ENCODE peak calls at places on chromosomes 11 and 22, in five cellular contexts. T is A549; H is upper lobe of right lung; D is A673; V is naive thymus-derived CD4-positive, alpha-beta T cell. J is an unnamed sample. For H3K9me3, the result is how much of the 10 kb centered on the place peaks cover.

GRCh38 chr11:115760528-115760837 is 256.3 kb upstream of the CADM1 start:
- DNase-seq in V (no peak), D (no peak), T (no peak), H (no peak), J (no peak)

GRCh38 chr22:38696606-38697005 is 4.1 kb downstream of the JOSD1 start:
- DNase-seq in H (no peak), V (no peak), T (peak), D (no peak), J (peak)

GRCh38 chr11:60887531-60887930 is 18.9 kb downstream of the PRPF19 start:
- DNase-seq in V (no peak), T (peak), H (no peak), D (peak), J (peak)

GRCh38 chr22:26086359-26086758 is 82.9 kb upstream of the SEZ6L start:
- DNase-seq in V (no peak), H (no peak), D (peak), T (no peak), J (no peak)

GRCh38 chr11:23278121-23278520 is 417.8 kb upstream of the CCDC179 start:
- DNase-seq in V (no peak), T (no peak), H (no peak), D (no peak), J (no peak)

GRCh38 chr22:25564979-25565677 is 653 bp downstream of the GRK3 start:
- DNase-seq in H (peak), T (peak), V (peak), D (no peak), J (no peak)

GRCh38 chr11:128622137-128622523 is 34.8 kb upstream of the ETS1 start:
- DNase-seq in T (no peak), D (no peak), V (no peak), H (no peak), J (no peak)

GRCh38 chr11:126870021-126870420 is 130.5 kb downstream of the KIRREL3 start:
- DNase-seq in H (no peak), T (no peak), V (no peak), D (no peak), J (no peak)

GRCh38 chr11:55701429-55701828 is 39.4 kb downstream of the OR4C6 start:
- DNase-seq in H (no peak), D (no peak), V (no peak), T (no peak), J (no peak)

DNA sequence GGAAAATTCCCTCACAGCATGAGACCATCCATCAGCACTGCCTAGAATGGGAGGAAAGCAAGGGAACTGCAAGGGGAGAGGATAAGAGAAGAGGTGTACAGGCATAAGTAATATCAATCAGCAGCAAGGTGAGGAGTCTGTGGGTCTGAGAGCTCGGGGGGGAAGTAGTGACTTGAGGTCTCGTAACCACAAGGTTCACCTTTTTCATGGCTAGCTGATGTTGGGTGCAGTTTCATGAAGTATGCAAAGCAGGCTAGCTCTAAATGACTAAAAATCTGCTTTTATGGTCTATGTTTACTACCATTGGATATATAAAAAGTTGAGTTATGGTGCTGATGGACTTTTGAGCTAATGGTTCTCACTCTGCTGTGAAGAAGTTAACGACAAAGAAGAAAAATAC is 35.8 kb downstream of the OR4C6 start:
- DNase-seq in T (no peak), D (no peak), V (no peak), H (no peak), J (no peak)
- H3K9me3 ChIP-seq in T (under half), D (under half), V (under half), H (under half), J (under half)

GRCh38 chr11:114622858-114623257 is 27.3 kb upstream of the NXPE4 start:
- DNase-seq in T (no peak), V (no peak), D (no peak), H (no peak), J (no peak)

GRCh38 chr11:114625294-114625693 is 29.7 kb upstream of the NXPE4 start:
- DNase-seq in D (no peak), V (no peak), T (no peak), H (no peak), J (no peak)

GRCh38 chr11:114624455-114625207 is 29.0 kb upstream of the NXPE4 start:
- DNase-seq in D (no peak), H (no peak), V (no peak), T (no peak), J (no peak)

GRCh38 chr11:114621950-114622809 is 26.6 kb upstream of the NXPE4 start:
- DNase-seq in H (no peak), D (no peak), V (no peak), T (no peak), J (no peak)

GRCh38 chr11:114623720-114624119 is 28.1 kb upstream of the NXPE4 start:
- DNase-seq in D (no peak), T (no peak), V (no peak), H (no peak), J (no peak)
- H3K9me3 ChIP-seq in D (under half), T (under half), V (under half), H (under half), J (under half)

DNA sequence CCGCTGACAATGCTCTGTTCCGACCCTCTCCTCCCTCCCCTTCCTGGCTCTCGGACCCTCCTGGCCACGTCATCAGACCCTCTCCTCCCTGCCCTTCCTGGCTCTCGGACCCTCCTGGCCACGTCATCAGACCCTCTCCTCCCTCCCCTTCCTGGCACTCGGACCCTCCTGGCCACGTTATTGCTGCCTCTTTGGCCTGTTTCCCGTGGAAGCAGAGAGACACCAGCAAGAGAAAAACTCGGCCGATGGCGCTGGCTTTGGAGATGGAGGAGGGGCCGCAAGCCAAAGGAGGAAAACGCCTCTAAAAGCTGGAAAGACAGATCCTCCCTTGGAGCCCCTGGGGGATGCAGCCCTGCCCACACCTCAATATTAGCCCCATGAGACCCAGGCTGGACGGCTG is 463.3 kb downstream of the BRD1 start:
- DNase-seq in H (peak), D (no peak), T (no peak), V (no peak), J (no peak)
- H3K9me3 ChIP-seq in H (under half), D (under half), T (under half), V (under half), J (under half)

GRCh38 chr22:47355388-47355725 is 592.9 kb downstream of the TBC1D22A start:
- DNase-seq in H (no peak), D (no peak), V (no peak), T (no peak), J (no peak)

GRCh38 chr22:47354668-47355387 is 592.4 kb downstream of the TBC1D22A start:
- DNase-seq in T (no peak), V (no peak), H (no peak), D (no peak), J (no peak)

GRCh38 chr22:47355776-47356432 is 593.5 kb downstream of the TBC1D22A start:
- DNase-seq in T (no peak), V (no peak), H (no peak), D (no peak), J (no peak)

GRCh38 chr22:47352920-47353700 is 590.7 kb downstream of the TBC1D22A start:
- DNase-seq in T (no peak), D (no peak), V (no peak), H (no peak), J (peak)

DNA sequence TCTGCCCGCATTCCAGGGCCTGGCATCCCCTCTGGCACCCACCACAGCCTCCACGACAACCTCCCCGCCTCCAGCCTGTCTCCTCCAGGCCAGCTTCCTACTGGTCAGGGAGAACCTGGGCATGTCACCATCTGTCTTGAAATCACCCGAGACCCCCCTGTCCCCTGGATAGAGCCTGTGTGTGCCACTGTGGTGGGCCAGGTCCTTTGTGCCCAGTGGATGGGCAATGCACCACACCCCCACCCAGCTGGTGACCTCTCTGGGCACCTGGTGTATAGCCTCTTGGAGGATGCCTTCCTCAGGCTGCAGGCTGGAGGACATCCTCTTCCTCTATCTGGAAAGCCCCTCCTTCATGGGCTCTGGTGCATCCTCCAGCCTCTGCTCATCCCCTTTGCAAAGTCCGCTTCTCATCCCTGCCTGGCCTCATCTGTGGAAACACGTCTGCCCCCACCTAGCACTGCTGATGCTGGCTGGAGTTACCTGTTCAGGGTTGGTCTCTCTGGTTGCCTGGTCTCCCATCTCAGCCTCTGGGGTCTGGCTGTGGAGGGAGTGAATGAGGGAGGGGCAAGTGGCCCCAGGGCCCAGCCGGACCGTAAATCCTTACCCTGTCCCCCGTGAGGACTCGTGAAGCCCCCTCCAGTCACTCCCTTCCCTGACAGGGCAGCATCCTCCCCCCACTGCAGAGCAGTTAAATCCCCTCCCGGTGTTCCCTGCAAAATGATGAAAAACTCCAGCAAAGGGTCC is 589.6 kb downstream of the TBC1D22A start:
- DNase-seq in V (no peak), T (no peak), D (no peak), H (no peak), J (peak)
- H3K9me3 ChIP-seq in V (under half), T (under half), D (under half), H (under half), J (under half)

DNA sequence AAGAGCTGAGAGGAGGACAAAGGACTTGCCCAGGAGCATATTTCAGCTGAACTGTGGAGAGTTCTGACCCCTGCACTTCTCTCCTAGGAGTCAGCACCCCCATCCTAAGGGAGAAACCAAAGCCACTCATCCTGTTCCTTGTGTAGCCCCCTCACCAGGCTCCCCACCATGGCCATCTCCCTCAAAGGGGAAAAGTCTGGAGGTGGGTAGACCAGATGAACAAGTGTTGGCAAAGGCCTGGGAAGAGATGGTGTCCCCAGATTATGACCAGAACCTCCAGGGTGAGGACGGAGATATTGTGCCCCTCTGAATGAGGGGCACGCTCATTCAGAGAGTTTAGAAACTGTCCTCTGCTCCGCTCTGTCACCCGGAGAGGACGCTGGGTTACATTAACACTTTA is 880.0 kb downstream of the BRD1 start:
- DNase-seq in T (no peak), H (peak), V (no peak), D (no peak), J (no peak)
- H3K9me3 ChIP-seq in T (under half), H (under half), V (under half), D (under half), J (under half)

DNA sequence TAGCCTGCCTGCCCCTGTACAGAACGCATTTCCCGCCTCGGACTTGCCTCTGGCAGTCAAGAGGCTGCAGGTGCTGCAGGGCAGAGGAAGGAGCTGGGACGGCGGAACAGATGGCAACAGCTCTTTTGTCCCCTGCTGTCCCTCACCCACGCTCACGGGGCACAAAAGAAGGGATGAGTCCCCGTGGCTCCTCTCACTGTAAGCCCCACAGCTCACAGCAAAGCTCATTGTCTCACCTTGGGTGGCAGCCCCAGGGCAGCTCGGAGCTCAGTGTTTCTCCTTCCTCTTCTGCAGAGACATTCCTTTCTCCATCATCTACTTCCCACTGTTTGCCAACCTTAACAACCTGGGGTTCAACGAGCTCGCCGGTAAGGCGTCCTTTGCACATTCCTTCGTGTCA is 24.3 kb downstream of the SLC25A18 start:
- DNase-seq in V (no peak), H (peak), D (no peak), T (no peak), J (no peak)
- H3K9me3 ChIP-seq in V (under half), H (under half), D (under half), T (under half), J (under half)

GRCh38 chr22:49400866-49401598 is 426.6 kb downstream of the BRD1 start:
- DNase-seq in V (no peak), D (no peak), T (no peak), H (no peak), J (peak)
- H3K9me3 ChIP-seq in V (under half), D (under half), T (under half), H (under half), J (under half)

GRCh38 chr11:130737041-130737830 is 179.0 kb downstream of the SNX19 start:
- DNase-seq in D (peak), T (no peak), H (no peak), V (no peak), J (no peak)
- H3K9me3 ChIP-seq in D (under half), T (under half), H (under half), V (under half), J (under half)

J was measured in SJSA1.